ENCODE peak calls at places on chromosomes 5 and 9, in six cellular contexts. One of them, this sample, is unnamed.

GRCh38 chr5:93519737-93520136 is 61.3 kb downstream of the NR2F1-AS1 start:
- DNase-seq in HCT116: no peak
- DNase-seq in prostate gland: no peak
- DNase-seq in sigmoid colon: no peak
- DNase-seq in tibial nerve: no peak
- DNase-seq in K562: no peak
- DNase-seq in this sample: no peak

GRCh38 chr5:61202213-61202612 is 39.9 kb upstream of the SMIM15 start:
- DNase-seq in prostate gland: no peak
- DNase-seq in sigmoid colon: no peak
- DNase-seq in tibial nerve: no peak
- DNase-seq in HCT116: no peak
- DNase-seq in K562: no peak
- DNase-seq in this sample: no peak

GRCh38 chr9:96376926-96377874 is 6.3 kb downstream of the SLC35D2 start:
- DNase-seq in tibial nerve: no peak
- DNase-seq in HCT116: no peak
- DNase-seq in K562: no peak
- DNase-seq in sigmoid colon: peak
- DNase-seq in prostate gland: no peak
- DNase-seq in this sample: no peak

GRCh38 chr5:179806250-179807045 is at the start of gene MGAT4B:
- DNase-seq in sigmoid colon: peak
- DNase-seq in K562: peak
- DNase-seq in tibial nerve: peak
- DNase-seq in HCT116: no peak
- DNase-seq in prostate gland: peak
- DNase-seq in this sample: peak

GRCh38 chr9:14027114-14027812 is 286.7 kb downstream of the NFIB start:
- DNase-seq in prostate gland: peak
- DNase-seq in K562: no peak
- DNase-seq in HCT116: no peak
- DNase-seq in tibial nerve: no peak
- DNase-seq in sigmoid colon: peak
- DNase-seq in this sample: no peak

GRCh38 chr9:27125030-27125429 is 16.0 kb downstream of the TEK start:
- DNase-seq in K562: no peak
- DNase-seq in HCT116: peak
- DNase-seq in prostate gland: peak
- DNase-seq in tibial nerve: no peak
- DNase-seq in sigmoid colon: peak
- DNase-seq in this sample: peak

GRCh38 chr5:55692106-55692417 is 20.1 kb downstream of the SLC38A9 start:
- DNase-seq in tibial nerve: no peak
- DNase-seq in sigmoid colon: no peak
- DNase-seq in K562: no peak
- DNase-seq in HCT116: no peak
- DNase-seq in prostate gland: no peak
- DNase-seq in this sample: no peak

GRCh38 chr9:86549434-86549833 is 195.2 kb upstream of the TUT7 start:
- DNase-seq in HCT116: no peak
- DNase-seq in sigmoid colon: no peak
- DNase-seq in prostate gland: no peak
- DNase-seq in K562: no peak
- DNase-seq in tibial nerve: no peak
- DNase-seq in this sample: no peak

GRCh38 chr9:15420796-15421195 is 1.9 kb upstream of the SNAPC3 start:
- DNase-seq in tibial nerve: no peak
- DNase-seq in prostate gland: no peak
- DNase-seq in HCT116: no peak
- DNase-seq in sigmoid colon: no peak
- DNase-seq in K562: no peak
- DNase-seq in this sample: no peak

GRCh38 chr9:15423328-15423985 is 781 bp downstream of the SNAPC3 start:
- DNase-seq in HCT116: no peak
- DNase-seq in K562: peak
- DNase-seq in sigmoid colon: no peak
- DNase-seq in tibial nerve: no peak
- DNase-seq in prostate gland: no peak
- DNase-seq in this sample: no peak

GRCh38 chr9:15421532-15421931 is 1.1 kb upstream of the SNAPC3 start:
- DNase-seq in prostate gland: no peak
- DNase-seq in tibial nerve: no peak
- DNase-seq in sigmoid colon: no peak
- DNase-seq in HCT116: no peak
- DNase-seq in K562: no peak
- DNase-seq in this sample: no peak

GRCh38 chr9:15426019-15426418 is 3.3 kb downstream of the SNAPC3 start:
- DNase-seq in HCT116: no peak
- DNase-seq in prostate gland: no peak
- DNase-seq in K562: peak
- DNase-seq in tibial nerve: no peak
- DNase-seq in sigmoid colon: no peak
- DNase-seq in this sample: no peak

GRCh38 chr9:15422355-15423327 is at the start of gene SNAPC3:
- DNase-seq in tibial nerve: peak
- DNase-seq in K562: peak
- DNase-seq in sigmoid colon: peak
- DNase-seq in HCT116: peak
- DNase-seq in prostate gland: peak
- DNase-seq in this sample: peak
- TF ChIP-seq POLR2A in tibial nerve: peak
- TF ChIP-seq POLR2A in K562: peak
- TF ChIP-seq POLR2A in sigmoid colon: peak
- TF ChIP-seq POLR2A in HCT116: peak
- TF ChIP-seq POLR2A in prostate gland: peak
- TF ChIP-seq POLR2A in this sample: no peak

DNA sequence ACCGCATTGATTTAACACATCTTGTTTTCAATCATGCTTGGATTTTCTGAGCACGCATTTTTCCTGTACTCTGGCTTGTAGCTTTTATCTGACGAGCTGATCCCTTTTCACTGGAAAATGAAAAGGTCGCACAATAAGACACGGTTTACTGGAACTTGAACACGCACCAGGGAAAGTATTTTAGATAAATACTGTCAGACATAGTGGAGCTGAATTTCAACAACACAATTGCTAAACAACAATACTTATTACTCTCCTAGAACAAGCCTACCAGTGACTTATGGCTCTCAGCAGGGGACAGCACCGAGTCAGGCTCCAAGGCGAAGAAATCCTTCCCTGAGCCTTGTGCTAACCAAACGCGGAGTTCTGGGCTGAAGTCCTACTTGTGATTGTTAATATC is 359.8 kb downstream of the EBF1 start:
- DNase-seq in tibial nerve: no peak
- DNase-seq in sigmoid colon: no peak
- DNase-seq in K562: no peak
- DNase-seq in HCT116: no peak
- DNase-seq in prostate gland: no peak
- DNase-seq in this sample: no peak
- TF ChIP-seq CTCF in tibial nerve: peak
- TF ChIP-seq CTCF in sigmoid colon: no peak
- TF ChIP-seq CTCF in K562: no peak
- TF ChIP-seq CTCF in HCT116: no peak
- TF ChIP-seq CTCF in prostate gland: peak
- TF ChIP-seq CTCF in this sample: no peak

DNA sequence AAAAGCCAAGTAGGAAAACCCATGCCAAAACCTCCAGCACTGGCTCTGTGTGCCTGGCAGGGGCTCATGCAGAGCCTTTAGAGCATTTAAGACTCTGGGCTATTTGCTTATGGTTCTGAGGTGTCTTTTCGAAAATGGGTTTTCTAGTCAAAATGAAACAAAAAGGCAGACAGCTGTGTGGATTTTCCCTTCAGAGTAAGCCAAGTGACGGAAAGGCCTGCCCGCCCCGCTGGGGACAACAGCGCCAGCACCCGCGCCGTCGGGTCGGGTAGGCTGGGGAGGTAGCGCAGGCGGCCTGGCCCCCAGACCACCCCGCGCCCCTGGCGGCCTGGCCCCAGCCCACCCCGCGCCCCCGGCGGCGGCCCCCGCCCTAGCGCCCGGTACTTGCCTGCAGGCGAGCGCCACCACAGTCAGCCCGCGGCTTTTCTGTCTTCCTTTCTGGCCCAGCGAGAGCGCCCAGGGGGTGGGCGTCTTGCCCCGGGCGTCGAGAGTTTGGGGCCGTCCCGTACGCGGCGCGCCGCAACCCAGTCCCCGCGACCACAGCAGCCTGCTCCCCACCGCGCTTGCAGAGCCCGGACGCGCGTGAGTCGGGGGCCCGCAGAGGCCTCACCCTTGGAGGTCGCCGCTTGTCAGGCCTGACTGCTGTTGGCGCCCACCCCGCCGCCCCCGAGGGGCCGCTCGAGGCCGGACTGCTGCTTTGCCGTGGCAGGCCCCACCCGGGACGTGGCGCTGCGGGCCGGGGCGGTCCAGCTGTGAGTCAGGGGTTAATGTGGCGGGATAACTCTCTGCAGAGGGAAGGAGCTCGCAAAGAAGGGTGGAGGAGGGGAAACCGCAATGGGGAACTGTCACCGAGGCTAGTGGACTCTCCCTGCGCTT is at the start of gene TICAM2:
- DNase-seq in sigmoid colon: peak
- DNase-seq in HCT116: no peak
- DNase-seq in tibial nerve: peak
- DNase-seq in prostate gland: peak
- DNase-seq in K562: peak
- DNase-seq in this sample: peak
- TF ChIP-seq POLR2A in sigmoid colon: no peak
- TF ChIP-seq POLR2A in HCT116: no peak
- TF ChIP-seq POLR2A in tibial nerve: no peak
- TF ChIP-seq POLR2A in prostate gland: peak
- TF ChIP-seq POLR2A in K562: peak
- TF ChIP-seq POLR2A in this sample: no peak

GRCh38 chr5:145887217-145887616 is 14.4 kb upstream of the GRXCR2 start:
- DNase-seq in HCT116: peak
- DNase-seq in sigmoid colon: no peak
- DNase-seq in prostate gland: no peak
- DNase-seq in K562: peak
- DNase-seq in tibial nerve: no peak
- DNase-seq in this sample: no peak
- TF ChIP-seq CTCF in HCT116: peak
- TF ChIP-seq CTCF in sigmoid colon: peak
- TF ChIP-seq CTCF in prostate gland: no peak
- TF ChIP-seq CTCF in K562: peak
- TF ChIP-seq CTCF in tibial nerve: no peak
- TF ChIP-seq CTCF in this sample: no peak

GRCh38 chr5:140707812-140708211 is 7.6 kb downstream of the ZMAT2 start:
- DNase-seq in tibial nerve: no peak
- DNase-seq in HCT116: no peak
- DNase-seq in prostate gland: no peak
- DNase-seq in sigmoid colon: no peak
- DNase-seq in K562: no peak
- DNase-seq in this sample: no peak

GRCh38 chr5:140713562-140714094 is 13.4 kb downstream of the ZMAT2 start:
- DNase-seq in prostate gland: no peak
- DNase-seq in tibial nerve: no peak
- DNase-seq in sigmoid colon: no peak
- DNase-seq in HCT116: no peak
- DNase-seq in K562: no peak
- DNase-seq in this sample: no peak

GRCh38 chr5:140711794-140712193 is 11.5 kb downstream of the ZMAT2 start:
- DNase-seq in HCT116: no peak
- DNase-seq in prostate gland: no peak
- DNase-seq in tibial nerve: no peak
- DNase-seq in sigmoid colon: no peak
- DNase-seq in K562: no peak
- DNase-seq in this sample: no peak

GRCh38 chr5:140710899-140711552 is 10.8 kb downstream of the ZMAT2 start:
- DNase-seq in tibial nerve: peak
- DNase-seq in K562: peak
- DNase-seq in prostate gland: peak
- DNase-seq in HCT116: peak
- DNase-seq in sigmoid colon: peak
- DNase-seq in this sample: peak
- TF ChIP-seq POLR2A in tibial nerve: peak
- TF ChIP-seq POLR2A in K562: peak
- TF ChIP-seq POLR2A in prostate gland: peak
- TF ChIP-seq POLR2A in HCT116: no peak
- TF ChIP-seq POLR2A in sigmoid colon: no peak
- TF ChIP-seq POLR2A in this sample: no peak

GRCh38 chr9:91193658-91194391 is 167.9 kb downstream of the AUH start:
- DNase-seq in HCT116: peak
- DNase-seq in K562: peak
- DNase-seq in prostate gland: peak
- DNase-seq in sigmoid colon: peak
- DNase-seq in tibial nerve: peak
- DNase-seq in this sample: peak

GRCh38 chr9:91191443-91192378 is 170.0 kb downstream of the AUH start:
- DNase-seq in sigmoid colon: no peak
- DNase-seq in prostate gland: no peak
- DNase-seq in K562: no peak
- DNase-seq in tibial nerve: no peak
- DNase-seq in HCT116: no peak
- DNase-seq in this sample: peak

GRCh38 chr9:91195372-91196012 is 166.2 kb downstream of the AUH start:
- DNase-seq in HCT116: no peak
- DNase-seq in sigmoid colon: no peak
- DNase-seq in tibial nerve: no peak
- DNase-seq in prostate gland: no peak
- DNase-seq in K562: no peak
- DNase-seq in this sample: no peak

GRCh38 chr9:91192379-91192775 is 169.3 kb downstream of the AUH start:
- DNase-seq in sigmoid colon: no peak
- DNase-seq in prostate gland: no peak
- DNase-seq in tibial nerve: no peak
- DNase-seq in K562: no peak
- DNase-seq in HCT116: no peak
- DNase-seq in this sample: no peak

GRCh38 chr9:91192785-91193657 is 168.7 kb downstream of the AUH start:
- DNase-seq in sigmoid colon: peak
- DNase-seq in tibial nerve: peak
- DNase-seq in prostate gland: peak
- DNase-seq in K562: peak
- DNase-seq in HCT116: peak
- DNase-seq in this sample: peak
- TF ChIP-seq CTCF in sigmoid colon: peak
- TF ChIP-seq CTCF in tibial nerve: no peak
- TF ChIP-seq CTCF in prostate gland: peak
- TF ChIP-seq CTCF in K562: peak
- TF ChIP-seq CTCF in HCT116: peak
- TF ChIP-seq CTCF in this sample: no peak

DNA sequence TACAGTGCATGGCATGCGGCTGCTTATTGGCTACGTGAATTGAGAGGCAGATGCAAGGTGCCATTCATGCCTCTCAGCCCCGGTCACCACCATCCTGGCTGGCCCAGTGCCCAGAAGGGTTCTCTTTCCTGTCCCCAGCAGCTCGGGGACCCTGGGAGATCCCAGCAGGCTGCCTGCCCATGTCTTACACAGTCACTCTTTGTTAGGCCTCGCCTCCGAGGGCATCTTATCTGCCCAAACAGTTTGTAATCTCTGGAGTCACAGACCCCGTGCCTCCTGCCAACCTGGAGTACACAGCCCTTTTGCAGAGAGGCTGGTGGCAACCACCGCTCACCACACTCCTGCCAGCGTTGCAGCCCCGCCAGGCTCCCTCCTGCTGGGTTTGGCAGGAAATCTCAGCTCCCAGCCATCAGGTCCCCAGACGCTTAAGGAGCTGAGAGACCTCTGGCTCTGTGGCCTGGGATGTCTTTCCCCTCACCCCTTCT is 7.0 kb upstream of the AK1 start:
- DNase-seq in prostate gland: no peak
- DNase-seq in sigmoid colon: peak
- DNase-seq in HCT116: no peak
- DNase-seq in tibial nerve: no peak
- DNase-seq in K562: no peak
- DNase-seq in this sample: peak
- TF ChIP-seq POLR2A in prostate gland: no peak
- TF ChIP-seq POLR2A in sigmoid colon: no peak
- TF ChIP-seq POLR2A in HCT116: no peak
- TF ChIP-seq POLR2A in tibial nerve: no peak
- TF ChIP-seq POLR2A in K562: no peak
- TF ChIP-seq POLR2A in this sample: no peak

This sample was measured in lower leg skin.